ENCODE peak calls at places on chromosomes 4 and X, in eight cellular contexts. U is astrocyte, D is uterus, M is mammary epithelial cell, E is HepG2, Q is neural progenitor cell, S is cardiac muscle cell, O is WERI-Rb-1. T is an unnamed sample.
A peak's percentile ranks its signal among the peaks of the same experiment; 100 is the strongest.

GRCh38 chrX:38052096-38052495 is 45.7 kb downstream of the SYTL5 start:
- DNase-seq in U (peak; percentile 96), D (no peak), M (peak; percentile 86), E (no peak), Q (no peak), S (no peak), O (no peak), T (no peak)

GRCh38 chr4:102295153-102295862 is 50.0 kb downstream of the SLC39A8 start:
- DNase-seq in U (no peak), D (no peak), M (no peak), E (no peak), Q (no peak), S (no peak), O (no peak), T (no peak)

GRCh38 chr4:112895785-112896184 is 153.7 kb upstream of the ANK2 start:
- DNase-seq in U (peak; percentile 54), D (no peak), M (peak; percentile 61), E (no peak), Q (peak; percentile 81), S (no peak), O (peak; percentile 52), T (no peak)

GRCh38 chr4:25911356-25911755 is 2.7 kb upstream of the SMIM20 start:
- DNase-seq in U (no peak), D (no peak), M (no peak), E (no peak), Q (no peak), S (no peak), O (no peak), T (no peak)

GRCh38 chr4:4945021-4945420 is 74.2 kb downstream of the CYTL1 start:
- DNase-seq in U (no peak), D (no peak), M (no peak), E (no peak), Q (no peak), S (no peak), O (no peak), T (no peak)

GRCh38 chr4:32136081-32136787 is 1416.1 kb downstream of the PCDH7 start:
- DNase-seq in U (no peak), D (no peak), M (peak; percentile 96), E (no peak), Q (no peak), S (no peak), O (no peak), T (no peak)

GRCh38 chr4:151013944-151014343 is 1.1 kb downstream of the LRBA start:
- DNase-seq in U (no peak), D (no peak), M (no peak), E (no peak), Q (no peak), S (no peak), O (no peak), T (no peak)

GRCh38 chr4:52376107-52376704 is 282.9 kb downstream of the USP46 start:
- DNase-seq in U (peak; percentile 13), D (peak; percentile 21), M (peak; percentile 29), E (peak; percentile 45), Q (peak; percentile 72), S (peak; percentile 73), O (no peak), T (peak; percentile 14)

GRCh38 chrX:69060631-69061408 is 104.4 kb downstream of the PJA1 start:
- DNase-seq in U (peak; percentile 10), D (peak; percentile 41), M (peak; percentile 36), E (peak; percentile 21), Q (peak; percentile 37), S (peak; percentile 54), O (peak; percentile 48), T (no peak)

GRCh38 chr4:99657801-99658200 is at the start of gene C4orf54:
- DNase-seq in U (peak; percentile 16), D (no peak), M (peak; percentile 78), E (no peak), Q (no peak), S (no peak), O (no peak), T (no peak)

GRCh38 chrX:78652971-78653822 is 5.9 kb downstream of the RTL3 start:
- DNase-seq in U (peak; percentile 90), D (no peak), M (peak; percentile 62), E (peak; percentile 73), Q (no peak), S (no peak), O (no peak), T (no peak)

GRCh38 chr4:81913427-81913878 is 441.7 kb upstream of the RASGEF1B start:
- DNase-seq in U (no peak), D (no peak), M (peak; percentile 46), E (peak; percentile 48), Q (peak; percentile 89), S (peak; percentile 76), O (peak; percentile 54), T (no peak)

GRCh38 chr4:78143634-78144033 is 86.5 kb downstream of the FRAS1 start:
- DNase-seq in U (no peak), D (no peak), M (no peak), E (no peak), Q (no peak), S (no peak), O (no peak), T (no peak)

GRCh38 chr4:16544251-16544721 is 318.0 kb upstream of the TAPT1 start:
- DNase-seq in U (no peak), D (peak; percentile 86), M (no peak), E (no peak), Q (no peak), S (no peak), O (no peak), T (no peak)

GRCh38 chr4:38024203-38024504 is 64.0 kb downstream of the PTTG2 start:
- DNase-seq in U (peak; percentile 12), D (no peak), M (no peak), E (no peak), Q (no peak), S (peak; percentile 62), O (no peak), T (no peak)
- H3K4me3 ChIP-seq in U (no peak overlapping the region), D (no peak overlapping the region), M (no peak overlapping the region), E (no peak overlapping the region), Q (no peak overlapping the region), S (no peak overlapping the region), O (no peak overlapping the region), T (no peak overlapping the region)

GRCh38 chr4:121227254-121227867 is 63.2 kb upstream of the TNIP3 start:
- DNase-seq in U (no peak), D (no peak), M (no peak), E (no peak), Q (no peak), S (no peak), O (no peak), T (no peak)
- TF ChIP-seq CTCF in U (no peak), D (no peak), M (peak; percentile 20), E (no peak), Q (peak; percentile 21), S (no peak), O (no peak), T (no peak)

DNA sequence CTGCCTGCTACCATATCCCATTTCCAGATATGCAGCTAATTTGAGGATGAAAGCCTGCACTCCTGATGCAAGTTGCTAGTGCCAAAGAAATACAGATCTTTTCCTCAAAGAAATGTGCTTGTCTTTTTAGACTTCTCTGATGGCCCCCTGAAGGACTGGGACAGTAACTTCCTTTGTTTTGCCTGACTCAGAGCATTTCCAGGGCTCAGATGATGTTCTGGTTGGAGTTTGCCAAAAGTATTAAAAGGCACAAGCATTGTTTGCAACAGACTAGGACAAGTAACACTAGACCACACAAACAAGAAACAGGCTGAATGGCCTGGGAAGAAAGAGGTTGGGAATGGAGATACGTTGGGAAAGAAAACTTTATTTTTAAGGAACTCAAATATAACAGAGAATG is 175.2 kb downstream of the IL13RA2 start:
- DNase-seq in U (no peak), D (no peak), M (no peak), E (no peak), Q (peak; percentile 2), S (no peak), O (no peak), T (no peak)
- H3K27me3 ChIP-seq in U (no peaks in the 10 kb centered on the region), D (no peaks in the 10 kb centered on the region), M (no peaks in the 10 kb centered on the region), E (no peaks in the 10 kb centered on the region), Q (no peaks in the 10 kb centered on the region), S (no peaks in the 10 kb centered on the region), O (peaks cover 63% of the 10 kb centered on the region), T (peaks cover 58% of the 10 kb centered on the region)

DNA sequence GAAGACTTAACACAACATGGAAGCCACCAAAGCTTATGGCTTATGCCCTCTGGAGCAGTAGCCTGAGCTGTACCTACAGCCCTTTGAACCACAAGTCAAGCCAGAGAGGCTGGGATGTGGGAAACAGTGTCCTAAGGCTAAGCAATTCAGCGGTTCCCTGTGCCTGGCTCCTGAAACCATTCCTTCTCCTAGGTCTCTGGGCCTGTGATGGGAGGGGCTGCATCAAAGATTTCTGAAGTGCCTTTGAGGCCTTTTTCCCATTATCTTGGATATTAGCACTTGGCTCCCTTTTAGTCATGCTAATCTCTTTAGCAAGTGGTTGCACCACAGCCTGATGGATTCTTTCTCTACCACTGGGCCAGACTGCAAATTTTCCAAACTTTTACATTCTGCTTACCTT is 140.5 kb upstream of the NUDT10 start:
- DNase-seq in U (no peak), D (no peak), M (no peak), E (no peak), Q (no peak), S (no peak), O (no peak), T (no peak)
- H3K4me3 ChIP-seq in U (no peak overlapping the region), D (no peak overlapping the region), M (no peak overlapping the region), E (no peak overlapping the region), Q (no peak overlapping the region), S (no peak overlapping the region), O (no peak overlapping the region), T (no peak overlapping the region)

GRCh38 chr4:128220286-128221235 is 67.1 kb downstream of the PGRMC2 start:
- DNase-seq in U (peak; percentile 87), D (no peak), M (peak; percentile 42), E (peak; percentile 11), Q (no peak), S (no peak), O (no peak), T (no peak)
- TF ChIP-seq CTCF in U (peak; percentile 34), D (no peak), M (peak; percentile 39), E (peak; percentile 14), Q (peak; percentile 34), S (peak; percentile 27), O (peak; percentile 22), T (peak; percentile 50)

GRCh38 chr4:3676196-3676595 is 90.0 kb upstream of the ADRA2C start:
- DNase-seq in U (no peak), D (no peak), M (no peak), E (no peak), Q (no peak), S (no peak), O (no peak), T (peak; percentile 25)
- H3K27me3 ChIP-seq in U (peaks cover 2% of the 10 kb centered on the region), D (no peaks in the 10 kb centered on the region), M (no peaks in the 10 kb centered on the region), E (peaks cover 43% of the 10 kb centered on the region), Q (no peaks in the 10 kb centered on the region), S (no peaks in the 10 kb centered on the region), O (no peaks in the 10 kb centered on the region), T (no peaks in the 10 kb centered on the region)

T was measured in dorsolateral prefrontal cortex.